ENCODE peak calls at places on chromosomes 3 and 15, in six cellular contexts. L, C, O, D, A and N are unnamed samples.
A peak's percentile ranks its signal among the peaks of the same experiment; 100 is the strongest.

GRCh38 chr3:73470851-73471250 is 153.9 kb downstream of the PDZRN3 start:
- DNase-seq in L (no peak), C (no peak), O (no peak), D (no peak), A (no peak), N (no peak)

GRCh38 chr3:117661636-117662095 is 952.1 kb downstream of the TUSC7 start:
- DNase-seq in L (peak; percentile 27), C (no peak), O (no peak), D (no peak), A (no peak), N (no peak)

GRCh38 chr3:65878831-65879230 is 159.9 kb downstream of the MAGI1 start:
- DNase-seq in L (no peak), C (no peak), O (no peak), D (peak; percentile 82), A (no peak), N (no peak)

GRCh38 chr3:48564022-48564421 is 441 bp upstream of the UCN2 start:
- DNase-seq in L (peak; percentile 51), C (no peak), O (no peak), D (no peak), A (peak; percentile 59), N (peak; percentile 73)

GRCh38 chr3:125165189-125165947 is 47.2 kb downstream of the SLC12A8 start:
- DNase-seq in L (peak; percentile 48), C (no peak), O (peak; percentile 19), D (peak; percentile 89), A (no peak), N (peak; percentile 66)

GRCh38 chr3:46213201-46213600 is 5.1 kb upstream of the CCR1 start:
- DNase-seq in L (no peak), C (no peak), O (no peak), D (no peak), A (no peak), N (no peak)

GRCh38 chr15:25728816-25729215 is 134.3 kb downstream of the ATP10A start:
- DNase-seq in L (no peak), C (no peak), O (no peak), D (no peak), A (no peak), N (peak; percentile 4)

GRCh38 chr15:84979651-84980050 is 2.0 kb upstream of the PDE8A start:
- DNase-seq in L (no peak), C (no peak), O (peak; percentile 52), D (peak; percentile 78), A (no peak), N (peak; percentile 74)

GRCh38 chr3:135929670-135930069 is 35.9 kb upstream of the PPP2R3A start:
- DNase-seq in L (peak; percentile 52), C (no peak), O (peak; percentile 34), D (no peak), A (no peak), N (peak; percentile 59)

GRCh38 chr3:141336672-141337522 is 31.4 kb upstream of the ZBTB38 start:
- DNase-seq in L (peak; percentile 84), C (no peak), O (no peak), D (no peak), A (no peak), N (no peak)

GRCh38 chr3:14532691-14533456 is 7.3 kb downstream of the GRIP2 start:
- DNase-seq in L (no peak), C (no peak), O (peak; percentile 93), D (peak; percentile 96), A (peak; percentile 31), N (no peak)

GRCh38 chr15:60392986-60393811 is 4.6 kb downstream of the ANXA2 start:
- DNase-seq in L (peak; percentile 96), C (no peak), O (peak; percentile 73), D (peak; percentile 52), A (no peak), N (peak; percentile 88)

GRCh38 chr3:128319741-128320141 is 146.9 kb downstream of the DNAJB8 start:
- DNase-seq in L (no peak), C (no peak), O (peak; percentile 90), D (peak; percentile 34), A (no peak), N (peak; percentile 2)

GRCh38 chr3:54967586-54968244 is 39.9 kb upstream of the LRTM1 start:
- DNase-seq in L (peak; percentile 68), C (no peak), O (no peak), D (no peak), A (no peak), N (no peak)

GRCh38 chr3:2937578-2937977 is 172.6 kb downstream of the IL5RA start:
- DNase-seq in L (no peak), C (no peak), O (no peak), D (no peak), A (no peak), N (no peak)

GRCh38 chr3:147410518-147411234 is 1.5 kb downstream of the ZIC1 start:
- DNase-seq in L (peak; percentile 86), C (no peak), O (no peak), D (peak; percentile 85), A (no peak), N (no peak)

GRCh38 chr3:188019761-188020160 is 134.2 kb upstream of the LPP start:
- DNase-seq in L (no peak), C (no peak), O (no peak), D (no peak), A (no peak), N (no peak)

GRCh38 chr3:15291589-15292541 is 40.5 kb downstream of the SH3BP5 start:
- DNase-seq in L (no peak), C (peak; percentile 82), O (no peak), D (no peak), A (peak; percentile 87), N (no peak)

GRCh38 chr15:98914626-98915025 is 93.0 kb downstream of the PGPEP1L start:
- DNase-seq in L (peak; percentile 86), C (no peak), O (no peak), D (no peak), A (no peak), N (no peak)

GRCh38 chr3:27590437-27591320 is 106.5 kb upstream of the SLC4A7 start:
- DNase-seq in L (peak; percentile 53), C (no peak), O (no peak), D (no peak), A (no peak), N (no peak)

GRCh38 chr3:159607856-159608255 is 380.8 kb upstream of the IL12A start:
- DNase-seq in L (no peak), C (no peak), O (no peak), D (no peak), A (no peak), N (no peak)
- H3K4me3 ChIP-seq in L (no peak overlapping the region), C (no peak overlapping the region), O (no peak overlapping the region), D (no peak overlapping the region), A (no peak overlapping the region), N (no peak overlapping the region)

GRCh38 chr3:194251461-194251860 is 99.7 kb downstream of the CPN2 start:
- DNase-seq in L (no peak), C (no peak), O (no peak), D (no peak), A (no peak), N (no peak)

GRCh38 chr3:194250104-194251002 is 100.8 kb downstream of the CPN2 start:
- DNase-seq in L (no peak), C (no peak), O (peak; percentile 35), D (no peak), A (no peak), N (peak; percentile 70)

GRCh38 chr3:194251007-194251406 is 100.1 kb downstream of the CPN2 start:
- DNase-seq in L (no peak), C (no peak), O (no peak), D (no peak), A (no peak), N (no peak)

GRCh38 chr3:194253270-194253669 is 97.9 kb downstream of the CPN2 start:
- DNase-seq in L (no peak), C (no peak), O (no peak), D (peak; percentile 18), A (no peak), N (no peak)

GRCh38 chr3:194251891-194252560 is 99.1 kb downstream of the CPN2 start:
- DNase-seq in L (no peak), C (no peak), O (no peak), D (no peak), A (no peak), N (no peak)
- H3K27me3 ChIP-seq in L (peaks cover 71% of the 10 kb centered on the region), C (no peaks in the 10 kb centered on the region), O (no peaks in the 10 kb centered on the region), D (no peaks in the 10 kb centered on the region), A (no peaks in the 10 kb centered on the region), N (no peaks in the 10 kb centered on the region)

DNA sequence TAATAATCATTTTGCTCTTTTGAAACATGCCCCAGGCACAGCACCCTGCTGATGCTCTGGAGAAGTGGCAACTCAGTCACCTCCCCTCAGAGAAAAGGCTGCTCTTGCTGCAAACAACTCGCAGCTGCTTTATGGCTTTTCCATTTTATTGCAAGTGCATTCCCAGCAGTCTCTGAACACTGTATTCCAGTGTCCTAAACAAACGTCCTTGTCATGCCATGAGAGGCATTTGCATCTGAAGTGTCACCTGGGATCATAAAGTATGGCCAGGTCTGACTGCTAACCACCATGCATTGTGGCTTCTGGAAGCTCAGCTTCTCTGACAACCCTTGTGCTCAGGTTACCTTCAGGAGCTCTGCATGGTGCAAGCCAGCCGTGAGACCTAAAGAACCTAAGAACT is 358.1 kb upstream of the TRIM42 start:
- DNase-seq in L (no peak), C (no peak), O (no peak), D (no peak), A (no peak), N (no peak)
- H3K36me3 ChIP-seq in L (no peaks in the 10 kb centered on the region), C (no peaks in the 10 kb centered on the region), O (no peaks in the 10 kb centered on the region), D (no peaks in the 10 kb centered on the region), A (no peaks in the 10 kb centered on the region), N (no peaks in the 10 kb centered on the region)

GRCh38 chr15:67512933-67513714 is 7.8 kb upstream of the C15orf61 start:
- DNase-seq in L (no peak), C (no peak), O (no peak), D (no peak), A (no peak), N (no peak)
- H3K4me3 ChIP-seq in L (no peak overlapping the region), C (no peak overlapping the region), O (no peak overlapping the region), D (no peak overlapping the region), A (no peak overlapping the region), N (no peak overlapping the region)

DNA sequence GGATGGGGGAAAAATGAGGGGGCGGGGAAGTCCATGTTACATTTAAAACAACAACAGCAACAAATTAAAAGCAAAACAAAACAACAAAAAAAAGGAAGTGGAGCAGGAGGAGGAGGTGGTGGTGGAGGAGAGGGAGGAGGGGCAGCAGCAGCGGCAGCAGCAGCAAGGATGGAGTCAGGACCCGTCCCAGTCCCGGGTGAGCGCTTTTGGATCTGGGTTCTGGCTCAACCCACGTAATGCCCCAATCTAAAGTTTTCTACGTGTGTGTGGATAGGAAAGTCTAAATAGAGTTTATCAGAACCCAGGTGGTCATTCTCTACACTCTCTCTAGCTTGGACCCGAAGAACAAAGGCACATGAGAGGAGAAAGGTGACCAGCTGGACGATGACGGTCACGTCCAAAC is 721 bp upstream of the ISL2 start:
- DNase-seq in L (no peak), C (peak; percentile 38), O (no peak), D (peak; percentile 71), A (no peak), N (no peak)
- H3K27me3 ChIP-seq in L (peaks cover 42% of the 10 kb centered on the region), C (peaks cover 59% of the 10 kb centered on the region), O (peaks cover 51% of the 10 kb centered on the region), D (peaks cover 86% of the 10 kb centered on the region), A (peaks cover 56% of the 10 kb centered on the region), N (peaks cover 70% of the 10 kb centered on the region)

GRCh38 chr3:42827654-42828053 is 18.4 kb downstream of the ACKR2 start:
- DNase-seq in L (no peak), C (no peak), O (no peak), D (no peak), A (no peak), N (no peak)
- H3K36me3 ChIP-seq in L (no peaks in the 10 kb centered on the region), C (no peaks in the 10 kb centered on the region), O (no peaks in the 10 kb centered on the region), D (no peaks in the 10 kb centered on the region), A (no peaks in the 10 kb centered on the region), N (no peaks in the 10 kb centered on the region)